ENCODE peak calls at places on chromosomes 4 and X, in four cellular contexts. M, X, U and F are unnamed samples.

GRCh38 chr4:68383115-68383514 is 33.2 kb upstream of the YTHDC1 start:
- DNase-seq in M (peak), U (no peak), X (no peak), F (no peak)

GRCh38 chrX:126165721-126166401 is at the start of gene DCAF12L2:
- DNase-seq in U (peak), X (no peak), M (no peak), F (no peak)

GRCh38 chrX:34915463-34916225 is 27.0 kb upstream of the FAM47B start:
- DNase-seq in X (no peak), M (no peak), U (no peak), F (no peak)

GRCh38 chrX:132716006-132716405 is 227.2 kb upstream of the MBNL3 start:
- DNase-seq in U (peak), M (no peak), X (peak), F (no peak)

GRCh38 chr4:73832651-73833237 is 3.7 kb upstream of the CXCL6 start:
- DNase-seq in M (no peak), U (no peak), X (peak), F (no peak)

GRCh38 chr4:185779520-185779919 is 32.5 kb downstream of the SORBS2 start:
- DNase-seq in X (no peak), U (no peak), M (peak), F (no peak)

GRCh38 chr4:174604198-174604597 is 81.9 kb upstream of the HPGD start:
- DNase-seq in M (no peak), X (no peak), U (no peak), F (no peak)

GRCh38 chr4:119647558-119647957 is 19.0 kb upstream of the PDE5A start:
- DNase-seq in M (no peak), X (no peak), U (no peak), F (no peak)

GRCh38 chr4:536351-536972 is 37.5 kb downstream of the PIGG start:
- DNase-seq in M (no peak), U (no peak), X (no peak), F (no peak)

GRCh38 chrX:56729152-56729557 is at the start of gene NBDY:
- DNase-seq in U (peak), X (peak), M (no peak), F (no peak)

GRCh38 chr4:153001626-153002025 is 65.5 kb downstream of the FHDC1 start:
- DNase-seq in M (no peak), X (no peak), U (no peak), F (no peak)

GRCh38 chr4:95219109-95219508 is 329.7 kb downstream of the UNC5C start:
- DNase-seq in M (no peak), X (no peak), U (no peak), F (no peak)

GRCh38 chr4:108383157-108383556 is 214.4 kb upstream of the LEF1 start:
- DNase-seq in X (no peak), U (no peak), M (no peak), F (no peak)
- H3K4me3 ChIP-seq in X (no peak), U (no peak), M (no peak), F (no peak)

GRCh38 chr4:6242271-6243029 is 27.2 kb upstream of the WFS1 start:
- DNase-seq in U (no peak), M (no peak), X (no peak), F (no peak)

GRCh38 chr4:6245246-6246169 is 24.1 kb upstream of the WFS1 start:
- DNase-seq in U (peak), X (no peak), M (no peak), F (no peak)

GRCh38 chr4:6239486-6239885 is 30.2 kb upstream of the WFS1 start:
- DNase-seq in X (no peak), U (no peak), M (no peak), F (no peak)

GRCh38 chr4:6239968-6240367 is 29.7 kb upstream of the WFS1 start:
- DNase-seq in U (no peak), X (no peak), M (no peak), F (no peak)

GRCh38 chr4:6241062-6241845 is 28.4 kb upstream of the WFS1 start:
- DNase-seq in U (no peak), X (no peak), M (no peak), F (no peak)
- TF ChIP-seq ELF1 in U (no peak), X (no peak), M (no peak), F (no peak)

GRCh38 chr4:140717313-140717712 is 38.9 kb downstream of the TBC1D9 start:
- DNase-seq in M (no peak), U (no peak), X (no peak), F (no peak)
- H3K4me2 ChIP-seq in M (no peak), U (peak), X (no peak), F (no peak)

DNA sequence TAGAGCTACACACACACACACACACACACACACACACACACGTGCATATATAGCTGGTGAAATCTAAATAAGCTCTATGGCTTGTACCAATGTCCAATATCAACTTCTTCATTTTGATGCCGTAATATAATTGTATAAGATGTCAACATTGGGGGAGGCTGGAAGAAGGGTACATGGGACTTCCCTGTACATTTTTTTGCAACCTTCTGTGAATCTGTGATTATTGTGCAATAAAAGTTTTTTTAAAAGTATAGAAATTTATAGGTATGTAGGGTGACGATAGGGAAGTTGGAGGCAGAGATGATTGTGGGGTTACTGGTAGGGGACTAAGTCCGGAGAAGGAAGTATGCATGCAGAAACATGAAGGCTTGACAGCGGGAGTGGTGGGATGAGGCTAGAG is 105.5 kb downstream of the HDAC8 start:
- DNase-seq in X (no peak), M (no peak), U (no peak), F (no peak)
- H3K4me3 ChIP-seq in X (no peak), M (no peak), U (no peak), F (no peak)

GRCh38 chr4:102710986-102711385 is 49.8 kb downstream of the MANBA start:
- DNase-seq in X (no peak), U (no peak), M (no peak), F (no peak)

GRCh38 chr4:102715057-102715456 is 45.7 kb downstream of the MANBA start:
- DNase-seq in M (no peak), U (no peak), X (no peak), F (no peak)

GRCh38 chr4:102717448-102718092 is 43.2 kb downstream of the MANBA start:
- DNase-seq in X (no peak), M (peak), U (no peak), F (no peak)

GRCh38 chr4:102707150-102707549 is 53.6 kb downstream of the MANBA start:
- DNase-seq in U (no peak), M (no peak), X (no peak), F (no peak)

DNA sequence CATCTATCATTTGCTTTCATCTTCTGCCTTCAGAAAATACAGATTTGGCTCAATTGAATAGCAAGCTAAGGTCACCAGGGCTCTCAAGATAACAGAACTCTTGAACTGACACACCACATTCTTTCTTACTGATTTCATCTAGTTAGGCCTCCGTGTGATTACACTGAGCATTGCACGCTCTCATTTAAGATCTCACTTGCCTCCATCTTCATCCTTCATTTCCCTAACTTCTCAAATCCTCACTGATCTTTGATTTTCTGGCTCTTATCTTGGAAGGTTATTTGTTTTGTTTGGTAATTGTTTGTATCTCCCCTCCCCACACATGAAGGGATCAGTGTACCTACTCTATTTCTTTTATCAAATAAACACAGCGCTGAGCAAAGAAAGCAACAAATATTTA is 47.7 kb downstream of the MANBA start:
- DNase-seq in U (no peak), X (no peak), M (peak), F (no peak)
- TF ChIP-seq ELF1 in U (no peak), X (no peak), M (no peak), F (no peak)

GRCh38 chr4:37645736-37646135 is 40.4 kb downstream of the RELL1 start:
- DNase-seq in U (no peak), M (no peak), X (no peak), F (no peak)

GRCh38 chr4:37648084-37648817 is 37.9 kb downstream of the RELL1 start:
- DNase-seq in M (peak), U (no peak), X (no peak), F (peak)

GRCh38 chr4:37646237-37646636 is 39.9 kb downstream of the RELL1 start:
- DNase-seq in X (no peak), U (no peak), M (no peak), F (no peak)

GRCh38 chr4:37641886-37642849 is 44.0 kb downstream of the RELL1 start:
- DNase-seq in M (peak), X (no peak), U (no peak), F (no peak)

GRCh38 chr4:37644962-37645361 is 41.2 kb downstream of the RELL1 start:
- DNase-seq in M (no peak), X (no peak), U (no peak), F (no peak)
- H3K4me2 ChIP-seq in M (no peak), X (no peak), U (no peak), F (no peak)

DNA sequence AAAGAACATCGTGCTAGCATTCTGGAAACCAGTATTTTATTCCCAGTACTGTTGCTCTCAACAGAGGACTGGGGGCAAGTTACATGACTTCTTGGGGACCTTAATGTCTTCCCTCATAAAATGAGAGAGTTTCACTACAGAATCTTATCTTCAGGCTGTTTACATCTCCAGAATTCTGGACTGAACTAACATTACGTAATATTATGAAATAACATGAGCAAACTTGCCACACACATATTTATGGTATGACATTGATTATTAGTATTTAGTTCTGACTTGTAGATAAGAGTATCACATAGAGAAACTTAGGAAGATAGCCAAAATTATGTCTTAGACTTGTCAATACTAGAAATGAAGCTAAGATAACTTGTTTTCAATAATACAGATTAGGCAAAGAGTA is 68.0 kb downstream of the NFKB1 start:
- DNase-seq in U (no peak), X (no peak), M (no peak), F (no peak)
- H3K4me3 ChIP-seq in U (no peak), X (no peak), M (no peak), F (no peak)

GRCh38 chrX:129783176-129783776 is 3.5 kb downstream of the SASH3 start:
- DNase-seq in U (no peak), M (no peak), X (no peak), F (no peak)

GRCh38 chrX:129788527-129788926 is 8.8 kb downstream of the SASH3 start:
- DNase-seq in X (no peak), U (no peak), M (no peak), F (no peak)

GRCh38 chrX:129785160-129785947 is 5.6 kb downstream of the SASH3 start:
- DNase-seq in U (no peak), M (no peak), X (no peak), F (no peak)

GRCh38 chrX:129787336-129788055 is 7.7 kb downstream of the SASH3 start:
- DNase-seq in U (no peak), M (no peak), X (no peak), F (no peak)

GRCh38 chrX:129786210-129786651 is 6.5 kb downstream of the SASH3 start:
- DNase-seq in U (no peak), X (no peak), M (no peak), F (no peak)
- TF ChIP-seq ELF1 in U (no peak), X (no peak), M (no peak), F (no peak)

DNA sequence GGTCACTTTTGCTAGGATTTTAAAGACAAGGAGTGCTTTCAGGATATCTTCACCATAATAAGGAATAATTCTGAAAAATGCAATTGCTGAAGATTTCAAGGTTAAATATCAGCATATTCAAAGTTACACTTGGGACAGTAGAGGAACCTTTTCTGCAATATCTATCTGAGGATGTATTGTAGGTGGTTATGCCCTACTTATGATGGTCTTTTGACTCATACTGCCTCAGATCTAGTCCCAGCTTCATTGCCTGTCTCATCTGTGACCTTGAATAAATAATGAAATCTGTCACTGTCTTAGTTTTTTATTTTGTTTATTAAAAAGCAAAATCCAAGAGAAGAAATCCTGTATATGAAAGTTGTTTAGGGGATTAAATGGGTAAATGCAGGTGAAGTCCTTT is 2.9 kb downstream of the BANK1 start:
- DNase-seq in U (no peak), M (no peak), X (no peak), F (no peak)
- H3K4me2 ChIP-seq in U (no peak), M (no peak), X (no peak), F (no peak)